ENCODE peak calls at places on chromosomes 12 and 14, in eight cellular contexts. T is ACHN, A is GM13976, I is fibroblast of gingiva, F is GM12878, S is NCI-H1417, J is mucosa of descending colon, E is uterus. N is an unnamed sample.

GRCh38 chr12:32069071-32069470 is 37.6 kb upstream of the BICD1 start:
- DNase-seq in E (no peak), T (peak), I (no peak), J (no peak), A (no peak), F (no peak), S (no peak), N (peak)

GRCh38 chr12:52651726-52652261 is at the start of gene KRT2:
- DNase-seq in T (no peak), I (no peak), A (no peak), S (no peak), E (no peak), J (no peak), F (no peak), N (no peak)

GRCh38 chr12:12091977-12092663 is 21.4 kb downstream of the BCL2L14 start:
- DNase-seq in J (peak), F (no peak), A (no peak), T (no peak), E (no peak), S (peak), I (no peak), N (peak)

GRCh38 chr14:49954171-49954631 is 61.3 kb downstream of the ARF6 start:
- DNase-seq in E (no peak), S (no peak), I (peak), A (no peak), T (no peak), J (no peak), F (no peak), N (no peak)

GRCh38 chr12:42589465-42590323 is at the start of gene PRICKLE1:
- DNase-seq in E (peak), A (peak), F (no peak), T (peak), J (peak), S (peak), I (peak), N (peak)

GRCh38 chr14:56059054-56059453 is 59.2 kb upstream of the PELI2 start:
- DNase-seq in E (no peak), J (no peak), T (no peak), F (no peak), S (no peak), A (no peak), I (peak), N (no peak)

GRCh38 chr12:126588586-126589249 is 1523.5 kb downstream of the AACS start:
- DNase-seq in I (peak), F (no peak), T (no peak), S (no peak), A (no peak), E (no peak), J (no peak), N (peak)

GRCh38 chr14:103002578-103003350 is 54.6 kb downstream of the CDC42BPB start:
- DNase-seq in I (no peak), S (no peak), T (no peak), A (no peak), F (no peak), J (no peak), E (no peak), N (no peak)

GRCh38 chr12:41745593-41745992 is 399.1 kb downstream of the GXYLT1 start:
- DNase-seq in J (no peak), A (no peak), T (no peak), F (no peak), E (no peak), S (no peak), I (no peak), N (no peak)

GRCh38 chr12:49094104-49094948 is at the start of gene DHH:
- DNase-seq in E (peak), J (peak), T (peak), F (no peak), S (peak), A (peak), I (no peak), N (no peak)

GRCh38 chr12:123242083-123242904 is 9.1 kb downstream of the MTRFR start:
- DNase-seq in T (no peak), E (no peak), A (no peak), F (no peak), I (no peak), J (no peak), S (no peak), N (peak)

GRCh38 chr12:28855761-28856160 is 293.3 kb upstream of the FAR2 start:
- DNase-seq in J (no peak), S (no peak), F (no peak), T (no peak), E (no peak), A (no peak), I (no peak), N (no peak)

GRCh38 chr12:57309420-57309819 is 58.4 kb upstream of the STAC3 start:
- DNase-seq in T (no peak), A (no peak), I (peak), E (no peak), J (no peak), S (no peak), F (no peak), N (no peak)

GRCh38 chr12:5268424-5269210 is 163.3 kb upstream of the NTF3 start:
- DNase-seq in J (no peak), E (no peak), I (no peak), A (no peak), F (no peak), T (no peak), S (peak), N (no peak)

GRCh38 chr14:70898346-70898745 is 8.9 kb upstream of the PCNX1 start:
- DNase-seq in F (no peak), A (no peak), S (no peak), E (no peak), T (no peak), J (no peak), I (no peak), N (no peak)

GRCh38 chr12:14410841-14411569 is 45.5 kb downstream of the ATF7IP start:
- DNase-seq in J (no peak), I (no peak), E (no peak), F (no peak), A (no peak), T (no peak), S (no peak), N (no peak)

GRCh38 chr12:29732211-29732992 is 51.3 kb downstream of the TMTC1 start:
- DNase-seq in E (no peak), I (no peak), J (no peak), F (no peak), A (no peak), T (no peak), S (no peak), N (no peak)

GRCh38 chr14:95761436-95761835 is 47.5 kb upstream of the TCL1A start:
- DNase-seq in I (no peak), J (no peak), S (no peak), F (no peak), E (no peak), T (no peak), A (no peak), N (no peak)

GRCh38 chr12:124392271-124392990 is 97.5 kb downstream of the RFLNA start:
- DNase-seq in I (peak), E (no peak), J (peak), S (peak), T (peak), F (no peak), A (peak), N (peak)

GRCh38 chr12:10501031-10501430 is 4.7 kb upstream of the EIF2S3B start:
- DNase-seq in F (no peak), T (peak), E (no peak), S (no peak), J (no peak), A (no peak), I (peak), N (peak)

GRCh38 chr12:91276529-91276928 is 93.9 kb upstream of the DCN start:
- DNase-seq in S (no peak), I (peak), A (no peak), T (no peak), J (no peak), E (no peak), F (no peak), N (no peak)

GRCh38 chr14:93023802-93024434 is 91.8 kb downstream of the ITPK1 start:
- DNase-seq in J (no peak), F (no peak), I (no peak), T (no peak), S (no peak), E (no peak), A (no peak), N (no peak)

GRCh38 chr12:64650762-64651161 is 40.5 kb downstream of the RASSF3 start:
- DNase-seq in F (no peak), E (no peak), T (no peak), J (no peak), S (no peak), I (no peak), A (no peak), N (no peak)

GRCh38 chr14:70032016-70032415 is 152.8 kb downstream of the SMOC1 start:
- DNase-seq in S (no peak), A (no peak), F (no peak), E (no peak), J (no peak), I (no peak), T (no peak), N (no peak)

GRCh38 chr12:104457746-104458644 is 1.2 kb downstream of the CHST11 start:
- DNase-seq in F (no peak), I (no peak), S (peak), J (peak), T (peak), E (peak), A (peak), N (peak)

N was measured in A673.